ENCODE peak calls at places on chromosome 9, in nine cellular contexts. One of them, this sample, is unnamed.

GRCh38 chr9:36929350-36929675 is 104.8 kb downstream of the PAX5 start:
- DNase-seq in NCI-H774: no peak
- DNase-seq in A549: no peak
- DNase-seq in fibroblast of mammary gland: no peak
- DNase-seq in stimulated activated CD4-positive, alpha-beta T cell treated with anti-CD3 and anti-CD28 coated beads, Interleukin-1b, Interleukin-23, amount 100 ng/mL, for 1 hour: no peak
- DNase-seq in natural killer cell: no peak
- DNase-seq in A172: no peak
- DNase-seq in HEK293T: no peak
- DNase-seq in activated T-cell treated with anti-CD3 and anti-CD28 coated beads for 24 hours: no peak
- DNase-seq in this sample: no peak

GRCh38 chr9:16321461-16322119 is 548.9 kb downstream of the BNC2 start:
- DNase-seq in NCI-H774: no peak
- DNase-seq in A549: no peak
- DNase-seq in fibroblast of mammary gland: peak; percentile 86
- DNase-seq in stimulated activated CD4-positive, alpha-beta T cell treated with anti-CD3 and anti-CD28 coated beads, Interleukin-1b, Interleukin-23, amount 100 ng/mL, for 1 hour: no peak
- DNase-seq in natural killer cell: no peak
- DNase-seq in A172: peak; percentile 84
- DNase-seq in HEK293T: no peak
- DNase-seq in activated T-cell treated with anti-CD3 and anti-CD28 coated beads for 24 hours: no peak
- DNase-seq in this sample: no peak

GRCh38 chr9:134518004-134518606 is 123.5 kb upstream of the COL5A1 start:
- DNase-seq in NCI-H774: no peak
- DNase-seq in A549: no peak
- DNase-seq in fibroblast of mammary gland: peak; percentile 83
- DNase-seq in stimulated activated CD4-positive, alpha-beta T cell treated with anti-CD3 and anti-CD28 coated beads, Interleukin-1b, Interleukin-23, amount 100 ng/mL, for 1 hour: no peak
- DNase-seq in natural killer cell: no peak
- DNase-seq in A172: no peak
- DNase-seq in HEK293T: no peak
- DNase-seq in activated T-cell treated with anti-CD3 and anti-CD28 coated beads for 24 hours: no peak
- DNase-seq in this sample: no peak

GRCh38 chr9:121510766-121511555 is 11.3 kb upstream of the GGTA1 start:
- DNase-seq in NCI-H774: no peak
- DNase-seq in A549: no peak
- DNase-seq in fibroblast of mammary gland: no peak
- DNase-seq in stimulated activated CD4-positive, alpha-beta T cell treated with anti-CD3 and anti-CD28 coated beads, Interleukin-1b, Interleukin-23, amount 100 ng/mL, for 1 hour: no peak
- DNase-seq in natural killer cell: no peak
- DNase-seq in A172: no peak
- DNase-seq in HEK293T: no peak
- DNase-seq in activated T-cell treated with anti-CD3 and anti-CD28 coated beads for 24 hours: no peak
- DNase-seq in this sample: no peak

GRCh38 chr9:130215341-130216119 is 43.3 kb downstream of the NCS1 start:
- DNase-seq in NCI-H774: no peak
- DNase-seq in A549: no peak
- DNase-seq in fibroblast of mammary gland: peak; percentile 33
- DNase-seq in stimulated activated CD4-positive, alpha-beta T cell treated with anti-CD3 and anti-CD28 coated beads, Interleukin-1b, Interleukin-23, amount 100 ng/mL, for 1 hour: no peak
- DNase-seq in natural killer cell: no peak
- DNase-seq in A172: peak; percentile 74
- DNase-seq in HEK293T: no peak
- DNase-seq in activated T-cell treated with anti-CD3 and anti-CD28 coated beads for 24 hours: no peak
- DNase-seq in this sample: no peak

GRCh38 chr9:87579761-87580626 is 82.3 kb downstream of the DAPK1 start:
- DNase-seq in NCI-H774: no peak
- DNase-seq in A549: no peak
- DNase-seq in fibroblast of mammary gland: no peak
- DNase-seq in stimulated activated CD4-positive, alpha-beta T cell treated with anti-CD3 and anti-CD28 coated beads, Interleukin-1b, Interleukin-23, amount 100 ng/mL, for 1 hour: no peak
- DNase-seq in natural killer cell: no peak
- DNase-seq in A172: no peak
- DNase-seq in HEK293T: no peak
- DNase-seq in activated T-cell treated with anti-CD3 and anti-CD28 coated beads for 24 hours: no peak
- DNase-seq in this sample: no peak

GRCh38 chr9:133915534-133916158 is 76.5 kb downstream of the VAV2 start:
- DNase-seq in NCI-H774: no peak
- DNase-seq in A549: no peak
- DNase-seq in fibroblast of mammary gland: no peak
- DNase-seq in stimulated activated CD4-positive, alpha-beta T cell treated with anti-CD3 and anti-CD28 coated beads, Interleukin-1b, Interleukin-23, amount 100 ng/mL, for 1 hour: no peak
- DNase-seq in natural killer cell: no peak
- DNase-seq in A172: no peak
- DNase-seq in HEK293T: no peak
- DNase-seq in activated T-cell treated with anti-CD3 and anti-CD28 coated beads for 24 hours: no peak
- DNase-seq in this sample: no peak

GRCh38 chr9:23123048-23123632 is 676.5 kb downstream of the DMRTA1 start:
- DNase-seq in NCI-H774: no peak
- DNase-seq in A549: no peak
- DNase-seq in fibroblast of mammary gland: peak; percentile 49
- DNase-seq in stimulated activated CD4-positive, alpha-beta T cell treated with anti-CD3 and anti-CD28 coated beads, Interleukin-1b, Interleukin-23, amount 100 ng/mL, for 1 hour: no peak
- DNase-seq in natural killer cell: no peak
- DNase-seq in A172: peak; percentile 27
- DNase-seq in HEK293T: peak; percentile 18
- DNase-seq in activated T-cell treated with anti-CD3 and anti-CD28 coated beads for 24 hours: no peak
- DNase-seq in this sample: peak; percentile 27

GRCh38 chr9:71760901-71761300 is 7.4 kb downstream of the CEMIP2 start:
- DNase-seq in NCI-H774: peak; percentile 31
- DNase-seq in A549: no peak
- DNase-seq in fibroblast of mammary gland: no peak
- DNase-seq in stimulated activated CD4-positive, alpha-beta T cell treated with anti-CD3 and anti-CD28 coated beads, Interleukin-1b, Interleukin-23, amount 100 ng/mL, for 1 hour: no peak
- DNase-seq in natural killer cell: no peak
- DNase-seq in A172: no peak
- DNase-seq in HEK293T: no peak
- DNase-seq in activated T-cell treated with anti-CD3 and anti-CD28 coated beads for 24 hours: no peak
- DNase-seq in this sample: peak; percentile 84

GRCh38 chr9:120410925-120411501 is 169.0 kb downstream of the CDK5RAP2 start:
- DNase-seq in NCI-H774: no peak
- DNase-seq in A549: no peak
- DNase-seq in fibroblast of mammary gland: no peak
- DNase-seq in stimulated activated CD4-positive, alpha-beta T cell treated with anti-CD3 and anti-CD28 coated beads, Interleukin-1b, Interleukin-23, amount 100 ng/mL, for 1 hour: no peak
- DNase-seq in natural killer cell: no peak
- DNase-seq in A172: no peak
- DNase-seq in HEK293T: no peak
- DNase-seq in activated T-cell treated with anti-CD3 and anti-CD28 coated beads for 24 hours: no peak
- DNase-seq in this sample: no peak

GRCh38 chr9:130535818-130536521 is 43.4 kb upstream of the FUBP3 start:
- DNase-seq in NCI-H774: peak; percentile 86
- DNase-seq in A549: no peak
- DNase-seq in fibroblast of mammary gland: peak; percentile 22
- DNase-seq in stimulated activated CD4-positive, alpha-beta T cell treated with anti-CD3 and anti-CD28 coated beads, Interleukin-1b, Interleukin-23, amount 100 ng/mL, for 1 hour: no peak
- DNase-seq in natural killer cell: no peak
- DNase-seq in A172: no peak
- DNase-seq in HEK293T: no peak
- DNase-seq in activated T-cell treated with anti-CD3 and anti-CD28 coated beads for 24 hours: no peak
- DNase-seq in this sample: peak; percentile 98

GRCh38 chr9:99860266-99860665 is 38.6 kb downstream of the NR4A3 start:
- DNase-seq in NCI-H774: no peak
- DNase-seq in A549: no peak
- DNase-seq in fibroblast of mammary gland: no peak
- DNase-seq in stimulated activated CD4-positive, alpha-beta T cell treated with anti-CD3 and anti-CD28 coated beads, Interleukin-1b, Interleukin-23, amount 100 ng/mL, for 1 hour: no peak
- DNase-seq in natural killer cell: no peak
- DNase-seq in A172: no peak
- DNase-seq in HEK293T: no peak
- DNase-seq in activated T-cell treated with anti-CD3 and anti-CD28 coated beads for 24 hours: no peak
- DNase-seq in this sample: no peak

GRCh38 chr9:133031496-133031911 is 707 bp downstream of the GTF3C5 start:
- DNase-seq in NCI-H774: no peak
- DNase-seq in A549: no peak
- DNase-seq in fibroblast of mammary gland: no peak
- DNase-seq in stimulated activated CD4-positive, alpha-beta T cell treated with anti-CD3 and anti-CD28 coated beads, Interleukin-1b, Interleukin-23, amount 100 ng/mL, for 1 hour: no peak
- DNase-seq in natural killer cell: no peak
- DNase-seq in A172: peak; percentile 28
- DNase-seq in HEK293T: no peak
- DNase-seq in activated T-cell treated with anti-CD3 and anti-CD28 coated beads for 24 hours: no peak
- DNase-seq in this sample: no peak

GRCh38 chr9:98314381-98315066 is 59.1 kb upstream of the TBC1D2 start:
- DNase-seq in NCI-H774: no peak
- DNase-seq in A549: no peak
- DNase-seq in fibroblast of mammary gland: peak; percentile 82
- DNase-seq in stimulated activated CD4-positive, alpha-beta T cell treated with anti-CD3 and anti-CD28 coated beads, Interleukin-1b, Interleukin-23, amount 100 ng/mL, for 1 hour: no peak
- DNase-seq in natural killer cell: no peak
- DNase-seq in A172: no peak
- DNase-seq in HEK293T: no peak
- DNase-seq in activated T-cell treated with anti-CD3 and anti-CD28 coated beads for 24 hours: no peak
- DNase-seq in this sample: no peak

GRCh38 chr9:581673-582497 is 259.6 kb upstream of the DMRT1 start:
- DNase-seq in NCI-H774: no peak
- DNase-seq in A549: no peak
- DNase-seq in fibroblast of mammary gland: no peak
- DNase-seq in stimulated activated CD4-positive, alpha-beta T cell treated with anti-CD3 and anti-CD28 coated beads, Interleukin-1b, Interleukin-23, amount 100 ng/mL, for 1 hour: no peak
- DNase-seq in natural killer cell: no peak
- DNase-seq in A172: no peak
- DNase-seq in HEK293T: no peak
- DNase-seq in activated T-cell treated with anti-CD3 and anti-CD28 coated beads for 24 hours: no peak
- DNase-seq in this sample: no peak

GRCh38 chr9:134617836-134618162 is 23.8 kb upstream of the COL5A1 start:
- DNase-seq in NCI-H774: no peak
- DNase-seq in A549: no peak
- DNase-seq in fibroblast of mammary gland: no peak
- DNase-seq in stimulated activated CD4-positive, alpha-beta T cell treated with anti-CD3 and anti-CD28 coated beads, Interleukin-1b, Interleukin-23, amount 100 ng/mL, for 1 hour: no peak
- DNase-seq in natural killer cell: no peak
- DNase-seq in A172: no peak
- DNase-seq in HEK293T: no peak
- DNase-seq in activated T-cell treated with anti-CD3 and anti-CD28 coated beads for 24 hours: no peak
- DNase-seq in this sample: no peak

GRCh38 chr9:102985162-102985900 is 9.8 kb upstream of the CYLC2 start:
- DNase-seq in NCI-H774: no peak
- DNase-seq in A549: no peak
- DNase-seq in fibroblast of mammary gland: no peak
- DNase-seq in stimulated activated CD4-positive, alpha-beta T cell treated with anti-CD3 and anti-CD28 coated beads, Interleukin-1b, Interleukin-23, amount 100 ng/mL, for 1 hour: no peak
- DNase-seq in natural killer cell: no peak
- DNase-seq in A172: no peak
- DNase-seq in HEK293T: no peak
- DNase-seq in activated T-cell treated with anti-CD3 and anti-CD28 coated beads for 24 hours: no peak
- DNase-seq in this sample: no peak

GRCh38 chr9:132880311-132880661 is 1.6 kb downstream of the SPACA9 start:
- DNase-seq in NCI-H774: no peak
- DNase-seq in A549: no peak
- DNase-seq in fibroblast of mammary gland: no peak
- DNase-seq in stimulated activated CD4-positive, alpha-beta T cell treated with anti-CD3 and anti-CD28 coated beads, Interleukin-1b, Interleukin-23, amount 100 ng/mL, for 1 hour: no peak
- DNase-seq in natural killer cell: no peak
- DNase-seq in A172: no peak
- DNase-seq in HEK293T: no peak
- DNase-seq in activated T-cell treated with anti-CD3 and anti-CD28 coated beads for 24 hours: no peak
- DNase-seq in this sample: no peak

GRCh38 chr9:130313103-130313858 is 47.7 kb downstream of the HMCN2 start:
- DNase-seq in NCI-H774: no peak
- DNase-seq in A549: no peak
- DNase-seq in fibroblast of mammary gland: no peak
- DNase-seq in stimulated activated CD4-positive, alpha-beta T cell treated with anti-CD3 and anti-CD28 coated beads, Interleukin-1b, Interleukin-23, amount 100 ng/mL, for 1 hour: no peak
- DNase-seq in natural killer cell: no peak
- DNase-seq in A172: peak; percentile 53
- DNase-seq in HEK293T: no peak
- DNase-seq in activated T-cell treated with anti-CD3 and anti-CD28 coated beads for 24 hours: no peak
- DNase-seq in this sample: no peak

GRCh38 chr9:78097541-78097940 is 65.9 kb upstream of the GNAQ start:
- DNase-seq in NCI-H774: no peak
- DNase-seq in A549: no peak
- DNase-seq in fibroblast of mammary gland: no peak
- DNase-seq in stimulated activated CD4-positive, alpha-beta T cell treated with anti-CD3 and anti-CD28 coated beads, Interleukin-1b, Interleukin-23, amount 100 ng/mL, for 1 hour: no peak
- DNase-seq in natural killer cell: no peak
- DNase-seq in A172: no peak
- DNase-seq in HEK293T: no peak
- DNase-seq in activated T-cell treated with anti-CD3 and anti-CD28 coated beads for 24 hours: no peak
- DNase-seq in this sample: no peak

GRCh38 chr9:94981661-94982060 is 255.2 kb downstream of the AOPEP start:
- DNase-seq in NCI-H774: no peak
- DNase-seq in A549: no peak
- DNase-seq in fibroblast of mammary gland: no peak
- DNase-seq in stimulated activated CD4-positive, alpha-beta T cell treated with anti-CD3 and anti-CD28 coated beads, Interleukin-1b, Interleukin-23, amount 100 ng/mL, for 1 hour: no peak
- DNase-seq in natural killer cell: no peak
- DNase-seq in A172: no peak
- DNase-seq in HEK293T: no peak
- DNase-seq in activated T-cell treated with anti-CD3 and anti-CD28 coated beads for 24 hours: no peak
- DNase-seq in this sample: no peak

GRCh38 chr9:38183994-38184568 is 115.1 kb upstream of the SHB start:
- DNase-seq in NCI-H774: no peak
- DNase-seq in A549: no peak
- DNase-seq in fibroblast of mammary gland: peak; percentile 60
- DNase-seq in stimulated activated CD4-positive, alpha-beta T cell treated with anti-CD3 and anti-CD28 coated beads, Interleukin-1b, Interleukin-23, amount 100 ng/mL, for 1 hour: no peak
- DNase-seq in natural killer cell: no peak
- DNase-seq in A172: peak; percentile 27
- DNase-seq in HEK293T: no peak
- DNase-seq in activated T-cell treated with anti-CD3 and anti-CD28 coated beads for 24 hours: no peak
- DNase-seq in this sample: peak; percentile 6

GRCh38 chr9:33748633-33749304 is 46.6 kb upstream of the PRSS3 start:
- DNase-seq in NCI-H774: no peak
- DNase-seq in A549: no peak
- DNase-seq in fibroblast of mammary gland: no peak
- DNase-seq in stimulated activated CD4-positive, alpha-beta T cell treated with anti-CD3 and anti-CD28 coated beads, Interleukin-1b, Interleukin-23, amount 100 ng/mL, for 1 hour: no peak
- DNase-seq in natural killer cell: peak; percentile 64
- DNase-seq in A172: no peak
- DNase-seq in HEK293T: no peak
- DNase-seq in activated T-cell treated with anti-CD3 and anti-CD28 coated beads for 24 hours: no peak
- DNase-seq in this sample: no peak

GRCh38 chr9:589723-590122 is 251.8 kb upstream of the DMRT1 start:
- DNase-seq in NCI-H774: no peak
- DNase-seq in A549: no peak
- DNase-seq in fibroblast of mammary gland: peak; percentile 8
- DNase-seq in stimulated activated CD4-positive, alpha-beta T cell treated with anti-CD3 and anti-CD28 coated beads, Interleukin-1b, Interleukin-23, amount 100 ng/mL, for 1 hour: no peak
- DNase-seq in natural killer cell: no peak
- DNase-seq in A172: peak; percentile 2
- DNase-seq in HEK293T: no peak
- DNase-seq in activated T-cell treated with anti-CD3 and anti-CD28 coated beads for 24 hours: no peak
- DNase-seq in this sample: no peak

GRCh38 chr9:134962065-134962997 is 44.6 kb upstream of the FCN1 start:
- DNase-seq in NCI-H774: no peak
- DNase-seq in A549: no peak
- DNase-seq in fibroblast of mammary gland: no peak
- DNase-seq in stimulated activated CD4-positive, alpha-beta T cell treated with anti-CD3 and anti-CD28 coated beads, Interleukin-1b, Interleukin-23, amount 100 ng/mL, for 1 hour: no peak
- DNase-seq in natural killer cell: no peak
- DNase-seq in A172: peak; percentile 34
- DNase-seq in HEK293T: no peak
- DNase-seq in activated T-cell treated with anti-CD3 and anti-CD28 coated beads for 24 hours: no peak
- DNase-seq in this sample: no peak

GRCh38 chr9:111895996-111896941 is at the start of gene UGCG:
- DNase-seq in NCI-H774: peak; percentile 90
- DNase-seq in A549: peak; percentile 79
- DNase-seq in fibroblast of mammary gland: peak; percentile 83
- DNase-seq in stimulated activated CD4-positive, alpha-beta T cell treated with anti-CD3 and anti-CD28 coated beads, Interleukin-1b, Interleukin-23, amount 100 ng/mL, for 1 hour: peak; percentile 60
- DNase-seq in natural killer cell: peak; percentile 92
- DNase-seq in A172: peak; percentile 55
- DNase-seq in HEK293T: peak; percentile 92
- DNase-seq in activated T-cell treated with anti-CD3 and anti-CD28 coated beads for 24 hours: peak; percentile 80
- DNase-seq in this sample: peak; percentile 61

GRCh38 chr9:84501587-84501986 is 161.0 kb upstream of the SLC28A3 start:
- DNase-seq in NCI-H774: no peak
- DNase-seq in A549: no peak
- DNase-seq in fibroblast of mammary gland: no peak
- DNase-seq in stimulated activated CD4-positive, alpha-beta T cell treated with anti-CD3 and anti-CD28 coated beads, Interleukin-1b, Interleukin-23, amount 100 ng/mL, for 1 hour: no peak
- DNase-seq in natural killer cell: no peak
- DNase-seq in A172: no peak
- DNase-seq in HEK293T: no peak
- DNase-seq in activated T-cell treated with anti-CD3 and anti-CD28 coated beads for 24 hours: no peak
- DNase-seq in this sample: no peak

GRCh38 chr9:78127271-78128225 is 95.9 kb upstream of the GNAQ start:
- DNase-seq in NCI-H774: no peak
- DNase-seq in A549: no peak
- DNase-seq in fibroblast of mammary gland: no peak
- DNase-seq in stimulated activated CD4-positive, alpha-beta T cell treated with anti-CD3 and anti-CD28 coated beads, Interleukin-1b, Interleukin-23, amount 100 ng/mL, for 1 hour: no peak
- DNase-seq in natural killer cell: no peak
- DNase-seq in A172: no peak
- DNase-seq in HEK293T: no peak
- DNase-seq in activated T-cell treated with anti-CD3 and anti-CD28 coated beads for 24 hours: no peak
- DNase-seq in this sample: no peak

GRCh38 chr9:110440161-110440560 is 102.5 kb upstream of the TXNDC8 start:
- DNase-seq in NCI-H774: no peak
- DNase-seq in A549: no peak
- DNase-seq in fibroblast of mammary gland: peak; percentile 94
- DNase-seq in stimulated activated CD4-positive, alpha-beta T cell treated with anti-CD3 and anti-CD28 coated beads, Interleukin-1b, Interleukin-23, amount 100 ng/mL, for 1 hour: no peak
- DNase-seq in natural killer cell: no peak
- DNase-seq in A172: peak; percentile 25
- DNase-seq in HEK293T: no peak
- DNase-seq in activated T-cell treated with anti-CD3 and anti-CD28 coated beads for 24 hours: no peak
- DNase-seq in this sample: no peak

GRCh38 chr9:123865226-123865625 is 64.7 kb downstream of the DENND1A start:
- DNase-seq in NCI-H774: no peak
- DNase-seq in A549: no peak
- DNase-seq in fibroblast of mammary gland: no peak
- DNase-seq in stimulated activated CD4-positive, alpha-beta T cell treated with anti-CD3 and anti-CD28 coated beads, Interleukin-1b, Interleukin-23, amount 100 ng/mL, for 1 hour: no peak
- DNase-seq in natural killer cell: no peak
- DNase-seq in A172: no peak
- DNase-seq in HEK293T: no peak
- DNase-seq in activated T-cell treated with anti-CD3 and anti-CD28 coated beads for 24 hours: no peak
- DNase-seq in this sample: no peak

GRCh38 chr9:34145165-34145564 is 18.7 kb upstream of the DCAF12 start:
- DNase-seq in NCI-H774: no peak
- DNase-seq in A549: no peak
- DNase-seq in fibroblast of mammary gland: peak; percentile 16
- DNase-seq in stimulated activated CD4-positive, alpha-beta T cell treated with anti-CD3 and anti-CD28 coated beads, Interleukin-1b, Interleukin-23, amount 100 ng/mL, for 1 hour: no peak
- DNase-seq in natural killer cell: no peak
- DNase-seq in A172: peak; percentile 91
- DNase-seq in HEK293T: no peak
- DNase-seq in activated T-cell treated with anti-CD3 and anti-CD28 coated beads for 24 hours: no peak
- DNase-seq in this sample: no peak

This sample was measured in NCI-H1105 treated with DMSO at 0.1 percent for 48 hours.